ENCODE peak calls at places on chromosome 12, in ten cellular contexts. L, M, C, H, O, B, U, V, Q and J are unnamed samples.

GRCh38 chr12:53053223-53054111 is 3.6 kb downstream of the TNS2 start:
- DNase-seq in L (peak), M (no peak), C (peak), H (no peak), O (no peak), B (peak), U (peak), V (no peak), Q (no peak), J (no peak)

GRCh38 chr12:80937391-80938238 is at the start of gene LIN7A:
- DNase-seq in L (peak), M (no peak), C (no peak), H (no peak), O (peak), B (no peak), U (no peak), V (peak), Q (no peak), J (peak)

GRCh38 chr12:100138048-100138907 is 4.4 kb downstream of the BLTP3B start:
- DNase-seq in L (peak), M (no peak), C (no peak), H (no peak), O (peak), B (no peak), U (peak), V (peak), Q (peak), J (no peak)

GRCh38 chr12:12899530-12900380 is 8.4 kb downstream of the GPRC5A start:
- DNase-seq in L (peak), M (no peak), C (no peak), H (peak), O (peak), B (no peak), U (no peak), V (peak), Q (no peak), J (peak)

GRCh38 chr12:46675736-46676135 is 150.1 kb downstream of the SLC38A4 start:
- DNase-seq in L (peak), M (no peak), C (no peak), H (no peak), O (peak), B (peak), U (peak), V (peak), Q (peak), J (no peak)

GRCh38 chr12:109678732-109679131 is 34.9 kb upstream of the FAM222A start:
- DNase-seq in L (no peak), M (no peak), C (no peak), H (no peak), O (no peak), B (no peak), U (no peak), V (no peak), Q (no peak), J (no peak)

GRCh38 chr12:34294671-34295365 is 272.5 kb downstream of the ALG10 start:
- DNase-seq in L (no peak), M (no peak), C (no peak), H (no peak), O (no peak), B (no peak), U (no peak), V (no peak), Q (no peak), J (no peak)

GRCh38 chr12:110679201-110679600 is 9.7 kb downstream of the HVCN1 start:
- DNase-seq in L (no peak), M (no peak), C (no peak), H (no peak), O (no peak), B (no peak), U (no peak), V (no peak), Q (no peak), J (no peak)

GRCh38 chr12:78684419-78684818 is 180.2 kb upstream of the SYT1 start:
- DNase-seq in L (no peak), M (no peak), C (no peak), H (no peak), O (no peak), B (no peak), U (no peak), V (no peak), Q (no peak), J (no peak)

GRCh38 chr12:128801879-128802391 is 21.8 kb downstream of the SLC15A4 start:
- DNase-seq in L (no peak), M (no peak), C (no peak), H (no peak), O (peak), B (no peak), U (no peak), V (no peak), Q (no peak), J (peak)

GRCh38 chr12:54201001-54201794 is 12.4 kb upstream of the SMUG1 start:
- DNase-seq in L (peak), M (no peak), C (peak), H (peak), O (peak), B (peak), U (peak), V (peak), Q (peak), J (peak)

GRCh38 chr12:98725481-98726247 is 80.6 kb downstream of the APAF1 start:
- DNase-seq in L (peak), M (no peak), C (peak), H (peak), O (peak), B (no peak), U (peak), V (peak), Q (peak), J (peak)

GRCh38 chr12:54589964-54590363 is 1.5 kb upstream of the PPP1R1A start:
- DNase-seq in L (no peak), M (no peak), C (no peak), H (no peak), O (no peak), B (no peak), U (no peak), V (no peak), Q (no peak), J (no peak)

GRCh38 chr12:124661382-124661781 is 94.0 kb upstream of the NCOR2 start:
- DNase-seq in L (no peak), M (no peak), C (no peak), H (no peak), O (no peak), B (no peak), U (no peak), V (no peak), Q (no peak), J (no peak)

GRCh38 chr12:46518184-46518583 is 145.6 kb upstream of the SLC38A2 start:
- DNase-seq in L (no peak), M (no peak), C (no peak), H (no peak), O (no peak), B (no peak), U (no peak), V (no peak), Q (no peak), J (no peak)

GRCh38 chr12:5305425-5305824 is 126.5 kb upstream of the NTF3 start:
- DNase-seq in L (no peak), M (no peak), C (no peak), H (no peak), O (no peak), B (no peak), U (no peak), V (no peak), Q (no peak), J (no peak)

GRCh38 chr12:85765443-85765842 is 70.8 kb downstream of the RASSF9 start:
- DNase-seq in L (no peak), M (no peak), C (no peak), H (no peak), O (no peak), B (no peak), U (no peak), V (no peak), Q (no peak), J (no peak)

GRCh38 chr12:108884116-108885012 is 4.5 kb downstream of the DAO start:
- DNase-seq in L (peak), M (no peak), C (peak), H (no peak), O (no peak), B (peak), U (peak), V (peak), Q (peak), J (peak)

GRCh38 chr12:13146539-13146938 is 43.1 kb upstream of the GSG1 start:
- DNase-seq in L (no peak), M (no peak), C (no peak), H (no peak), O (no peak), B (no peak), U (no peak), V (no peak), Q (peak), J (no peak)

GRCh38 chr12:57852620-57853509 is 6.3 kb upstream of the CTDSP2 start:
- DNase-seq in L (peak), M (no peak), C (no peak), H (no peak), O (no peak), B (no peak), U (peak), V (no peak), Q (no peak), J (no peak)

GRCh38 chr12:108055135-108055534 is 74.0 kb upstream of the WSCD2 start:
- DNase-seq in L (no peak), M (no peak), C (no peak), H (no peak), O (no peak), B (no peak), U (no peak), V (no peak), Q (no peak), J (no peak)

GRCh38 chr12:132040906-132041606 is 91.3 kb downstream of the EP400 start:
- DNase-seq in L (no peak), M (no peak), C (no peak), H (no peak), O (no peak), B (no peak), U (no peak), V (no peak), Q (no peak), J (no peak)

GRCh38 chr12:26422839-26423398 is 227.5 kb downstream of the SSPN start:
- DNase-seq in L (no peak), M (no peak), C (no peak), H (no peak), O (no peak), B (no peak), U (no peak), V (no peak), Q (no peak), J (no peak)

GRCh38 chr12:116806845-116807440 is 68.8 kb downstream of the RNFT2 start:
- DNase-seq in L (peak), M (no peak), C (no peak), H (no peak), O (no peak), B (no peak), U (no peak), V (no peak), Q (no peak), J (no peak)

GRCh38 chr12:84842406-84843013 is 70.1 kb downstream of the SLC6A15 start:
- DNase-seq in L (peak), M (no peak), C (no peak), H (peak), O (peak), B (no peak), U (peak), V (peak), Q (peak), J (peak)

GRCh38 chr12:121626853-121627623 is 708 bp downstream of the ORAI1 start:
- DNase-seq in L (peak), M (peak), C (peak), H (no peak), O (peak), B (peak), U (peak), V (peak), Q (no peak), J (peak)